ENCODE peak calls at places on chromosomes 4 and X, in six cellular contexts. N is NCI-H748 treated with DMSO at 0.1 percent for 48 hours; X is CD4-positive, alpha-beta T cell; D is sciatic nerve; Y is activated naive CD4-positive, alpha-beta T cell; U is stimulated activated CD8-positive, alpha-beta memory T cell treated with anti-CD3 and anti-CD28 coated beads, Interleukin-7, amount 100 ng/mL, for 1 hour. L is an unnamed sample.

GRCh38 chr4:138235419-138235952 is 6.7 kb downstream of the SLC7A11 start:
- DNase-seq in N (no peak), X (no peak), D (no peak), Y (no peak), U (no peak), L (no peak)

GRCh38 chrX:14926471-14926870 is 53.2 kb downstream of the MOSPD2 start:
- DNase-seq in N (no peak), X (no peak), D (no peak), Y (no peak), U (no peak), L (no peak)

GRCh38 chrX:1316527-1316926 is 20.1 kb upstream of the IL3RA start:
- DNase-seq in N (no peak), X (no peak), D (peak; percentile 66), Y (no peak), U (no peak), L (no peak)

GRCh38 chr4:173448103-173448502 is 49.2 kb upstream of the SCRG1 start:
- DNase-seq in N (peak; percentile 13), X (no peak), D (no peak), Y (no peak), U (no peak), L (no peak)

GRCh38 chr4:141851246-141851891 is 215.0 kb downstream of the IL15 start:
- DNase-seq in N (no peak), X (no peak), D (no peak), Y (no peak), U (no peak), L (no peak)

GRCh38 chrX:155048997-155049619 is 21.8 kb downstream of the CMC4 start:
- DNase-seq in N (peak; percentile 8), X (no peak), D (no peak), Y (no peak), U (no peak), L (peak; percentile 40)

GRCh38 chr4:149997881-149998421 is 80.3 kb upstream of the DCLK2 start:
- DNase-seq in N (no peak), X (no peak), D (no peak), Y (no peak), U (no peak), L (no peak)

GRCh38 chrX:57286507-57287251 is at the start of gene FAAH2:
- DNase-seq in N (peak; percentile 92), X (peak; percentile 44), D (no peak), Y (peak; percentile 8), U (peak; percentile 6), L (peak; percentile 54)

GRCh38 chr4:29588615-29589014 is 1131.6 kb upstream of the PCDH7 start:
- DNase-seq in N (no peak), X (no peak), D (no peak), Y (no peak), U (no peak), L (no peak)

GRCh38 chrX:58025979-58026378 is 115.7 kb upstream of the ZXDA start:
- DNase-seq in N (peak; percentile 49), X (peak; percentile 5), D (no peak), Y (no peak), U (no peak), L (peak; percentile 12)

GRCh38 chrX:154436597-154437397 is at the start of gene GDI1:
- DNase-seq in N (peak; percentile 43), X (peak; percentile 33), D (no peak), Y (no peak), U (no peak), L (peak; percentile 48)

GRCh38 chr4:160611181-160611580 is 1508.3 kb downstream of the RAPGEF2 start:
- DNase-seq in N (no peak), X (no peak), D (no peak), Y (no peak), U (no peak), L (no peak)

GRCh38 chrX:19799319-19800182 is 87.8 kb downstream of the SH3KBP1 start:
- DNase-seq in N (peak; percentile 33), X (peak; percentile 42), D (no peak), Y (no peak), U (no peak), L (peak; percentile 27)

GRCh38 chrX:129653985-129654651 is 638 bp downstream of the APLN start:
- DNase-seq in N (no peak), X (no peak), D (peak; percentile 63), Y (no peak), U (no peak), L (no peak)

GRCh38 chr4:62901101-62901500 is 1508.1 kb downstream of the TECRL start:
- DNase-seq in N (no peak), X (no peak), D (no peak), Y (no peak), U (no peak), L (no peak)

GRCh38 chr4:3532714-3533336 is 603 bp upstream of the LRPAP1 start:
- DNase-seq in N (no peak), X (no peak), D (no peak), Y (no peak), U (no peak), L (no peak)

GRCh38 chr4:113290666-113291065 is 241.2 kb downstream of the ANK2 start:
- DNase-seq in N (no peak), X (no peak), D (no peak), Y (no peak), U (no peak), L (no peak)

GRCh38 chrX:120365320-120365719 is 3.4 kb downstream of the ATP1B4 start:
- DNase-seq in N (peak; percentile 2), X (peak; percentile 21), D (peak; percentile 66), Y (no peak), U (peak; percentile 14), L (peak; percentile 38)

GRCh38 chr4:47287735-47288134 is 175.8 kb downstream of the COMMD8 start:
- DNase-seq in N (no peak), X (no peak), D (no peak), Y (no peak), U (no peak), L (no peak)

GRCh38 chr4:185358514-185359433 is 37.0 kb downstream of the LRP2BP start:
- DNase-seq in N (no peak), X (no peak), D (no peak), Y (no peak), U (no peak), L (no peak)

GRCh38 chr4:114081783-114082182 is 102.3 kb upstream of the ARSJ start:
- DNase-seq in N (no peak), X (no peak), D (no peak), Y (no peak), U (no peak), L (no peak)

GRCh38 chr4:107115185-107115847 is 79.2 kb upstream of the DKK2 start:
- DNase-seq in N (no peak), X (no peak), D (no peak), Y (no peak), U (no peak), L (no peak)

GRCh38 chr4:159298502-159298901 is 195.6 kb downstream of the RAPGEF2 start:
- DNase-seq in N (no peak), X (no peak), D (no peak), Y (no peak), U (no peak), L (no peak)

L was measured in activated T-cell treated with anti-CD3 and anti-CD28 coated beads, Interleukin-2, amount 50 U/mL, for 4 hours.